ENCODE peak calls at places on chromosomes 1 and 21, in five cellular contexts. One of them, this sample, is unnamed. For H3K4me1, the result is how much of the 10 kb centered on the place peaks cover.

GRCh38 chr1:217372251-217372970 is 258.5 kb downstream of the GPATCH2 start:
- DNase-seq in mucosa of descending colon: no peak
- DNase-seq in uterus: no peak
- DNase-seq in body of pancreas: no peak
- DNase-seq in Caco-2: no peak
- DNase-seq in this sample: no peak

GRCh38 chr1:118184737-118185082 is 318 bp downstream of the SPAG17 start:
- DNase-seq in Caco-2: no peak
- DNase-seq in body of pancreas: no peak
- DNase-seq in uterus: no peak
- DNase-seq in mucosa of descending colon: no peak
- DNase-seq in this sample: no peak

GRCh38 chr1:15157524-15158399 is 4.2 kb downstream of the TMEM51 start:
- DNase-seq in uterus: no peak
- DNase-seq in mucosa of descending colon: no peak
- DNase-seq in body of pancreas: no peak
- DNase-seq in Caco-2: no peak
- DNase-seq in this sample: no peak

GRCh38 chr1:23436520-23437354 is 12.2 kb upstream of the TCEA3 start:
- DNase-seq in mucosa of descending colon: peak
- DNase-seq in Caco-2: peak
- DNase-seq in body of pancreas: no peak
- DNase-seq in uterus: no peak
- DNase-seq in this sample: no peak

GRCh38 chr1:26378088-26378878 is 5.7 kb upstream of the ZNF683 start:
- DNase-seq in body of pancreas: no peak
- DNase-seq in mucosa of descending colon: peak
- DNase-seq in Caco-2: no peak
- DNase-seq in uterus: no peak
- DNase-seq in this sample: no peak

GRCh38 chr1:86833461-86834215 is 80.3 kb downstream of the SELENOF start:
- DNase-seq in body of pancreas: peak
- DNase-seq in uterus: peak
- DNase-seq in Caco-2: peak
- DNase-seq in mucosa of descending colon: no peak
- DNase-seq in this sample: peak

GRCh38 chr1:102191723-102192122 is 195.0 kb upstream of the OLFM3 start:
- DNase-seq in uterus: no peak
- DNase-seq in body of pancreas: peak
- DNase-seq in Caco-2: peak
- DNase-seq in mucosa of descending colon: no peak
- DNase-seq in this sample: peak

GRCh38 chr1:115409853-115410150 is 71.8 kb upstream of the NGF start:
- DNase-seq in mucosa of descending colon: no peak
- DNase-seq in body of pancreas: no peak
- DNase-seq in uterus: no peak
- DNase-seq in Caco-2: no peak
- DNase-seq in this sample: no peak

GRCh38 chr1:23978825-23979224 is 1.3 kb downstream of the SRSF10 start:
- DNase-seq in uterus: no peak
- DNase-seq in body of pancreas: no peak
- DNase-seq in mucosa of descending colon: no peak
- DNase-seq in Caco-2: no peak
- DNase-seq in this sample: no peak

GRCh38 chr1:219185486-219186117 is 11.9 kb downstream of the LYPLAL1 start:
- DNase-seq in body of pancreas: no peak
- DNase-seq in mucosa of descending colon: no peak
- DNase-seq in uterus: no peak
- DNase-seq in Caco-2: no peak
- DNase-seq in this sample: peak
- H3K4me3 ChIP-seq in body of pancreas: no peak
- H3K4me3 ChIP-seq in mucosa of descending colon: no peak
- H3K4me3 ChIP-seq in uterus: no peak
- H3K4me3 ChIP-seq in Caco-2: no peak
- H3K4me3 ChIP-seq in this sample: no peak

GRCh38 chr1:66266756-66267155 is 267.2 kb upstream of the SGIP1 start:
- DNase-seq in body of pancreas: no peak
- DNase-seq in Caco-2: no peak
- DNase-seq in uterus: no peak
- DNase-seq in mucosa of descending colon: no peak
- DNase-seq in this sample: no peak
- H3K4me1 ChIP-seq in body of pancreas: under half
- H3K4me1 ChIP-seq in Caco-2: under half
- H3K4me1 ChIP-seq in uterus: under half
- H3K4me1 ChIP-seq in mucosa of descending colon: under half
- H3K4me1 ChIP-seq in this sample: under half

GRCh38 chr1:157833155-157833554 is 8.5 kb downstream of the CD5L start:
- DNase-seq in Caco-2: no peak
- DNase-seq in mucosa of descending colon: no peak
- DNase-seq in body of pancreas: no peak
- DNase-seq in uterus: no peak
- DNase-seq in this sample: no peak
- H3K4me3 ChIP-seq in Caco-2: no peak
- H3K4me3 ChIP-seq in mucosa of descending colon: no peak
- H3K4me3 ChIP-seq in body of pancreas: no peak
- H3K4me3 ChIP-seq in uterus: no peak
- H3K4me3 ChIP-seq in this sample: no peak

GRCh38 chr21:43723648-43724047 is 4.7 kb downstream of the PDXK start:
- DNase-seq in mucosa of descending colon: no peak
- DNase-seq in uterus: no peak
- DNase-seq in Caco-2: no peak
- DNase-seq in body of pancreas: peak
- DNase-seq in this sample: no peak
- H3K4me1 ChIP-seq in mucosa of descending colon: half or more
- H3K4me1 ChIP-seq in uterus: under half
- H3K4me1 ChIP-seq in Caco-2: under half
- H3K4me1 ChIP-seq in body of pancreas: half or more
- H3K4me1 ChIP-seq in this sample: under half

GRCh38 chr1:76450229-76450628 is 375.7 kb downstream of the ST6GALNAC3 start:
- DNase-seq in uterus: no peak
- DNase-seq in mucosa of descending colon: no peak
- DNase-seq in Caco-2: no peak
- DNase-seq in body of pancreas: no peak
- DNase-seq in this sample: no peak
- H3K4me3 ChIP-seq in uterus: no peak
- H3K4me3 ChIP-seq in mucosa of descending colon: no peak
- H3K4me3 ChIP-seq in Caco-2: no peak
- H3K4me3 ChIP-seq in body of pancreas: no peak
- H3K4me3 ChIP-seq in this sample: no peak

GRCh38 chr1:42955311-42956063 is 3.2 kb downstream of the SLC2A1 start:
- DNase-seq in uterus: no peak
- DNase-seq in mucosa of descending colon: no peak
- DNase-seq in body of pancreas: no peak
- DNase-seq in Caco-2: no peak
- DNase-seq in this sample: no peak
- H3K4me1 ChIP-seq in uterus: under half
- H3K4me1 ChIP-seq in mucosa of descending colon: under half
- H3K4me1 ChIP-seq in body of pancreas: under half
- H3K4me1 ChIP-seq in Caco-2: half or more
- H3K4me1 ChIP-seq in this sample: under half

DNA sequence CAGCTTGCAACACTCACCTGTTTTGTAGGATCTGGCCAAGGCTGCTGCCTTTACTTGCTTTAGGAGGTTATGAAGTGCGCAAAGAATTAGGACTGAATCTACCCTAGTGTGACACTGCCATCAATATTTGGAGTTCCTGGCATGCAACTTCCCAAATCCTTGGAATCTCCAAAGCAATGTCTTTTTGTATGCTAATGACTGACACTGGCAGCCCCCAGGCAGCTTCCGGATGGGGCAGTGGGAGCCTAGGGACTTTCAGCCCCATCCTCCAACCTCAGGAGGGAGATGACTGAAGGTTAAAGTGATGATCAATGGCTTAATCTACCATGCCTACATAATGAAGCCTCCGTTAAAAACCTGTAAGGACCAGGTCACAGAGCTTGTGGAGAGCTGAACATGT is 5.5 kb downstream of the RCC2 start:
- DNase-seq in mucosa of descending colon: no peak
- DNase-seq in Caco-2: no peak
- DNase-seq in body of pancreas: no peak
- DNase-seq in uterus: no peak
- DNase-seq in this sample: no peak
- H3K4me3 ChIP-seq in mucosa of descending colon: no peak
- H3K4me3 ChIP-seq in Caco-2: no peak
- H3K4me3 ChIP-seq in body of pancreas: no peak
- H3K4me3 ChIP-seq in uterus: no peak
- H3K4me3 ChIP-seq in this sample: no peak